ENCODE peak calls at places on chromosomes 13 and 19, in four cellular contexts. D is NCI-H1417 treated with DMSO at 0.1 percent for 48 hours; L is substantia nigra; G is CD4-positive, alpha-beta T cell. S is an unnamed sample.

GRCh38 chr19:16661480-16662034 is 618 bp downstream of the TMEM38A start:
- DNase-seq in D (no peak), L (peak), G (peak), S (peak)

GRCh38 chr19:23914402-23915286 is at the start of gene ZNF726:
- DNase-seq in D (no peak), L (peak), G (peak), S (peak)

GRCh38 chr13:52665325-52665724 is 12.7 kb downstream of the SUGT1 start:
- DNase-seq in D (no peak), L (no peak), G (no peak), S (peak)

GRCh38 chr19:13861392-13861713 is 15.6 kb upstream of the NANOS3 start:
- DNase-seq in D (no peak), L (no peak), G (no peak), S (no peak)

GRCh38 chr19:39195755-39196154 is 1.0 kb upstream of the NCCRP1 start:
- DNase-seq in D (no peak), L (no peak), G (no peak), S (no peak)

GRCh38 chr13:111119966-111120365 is 4.9 kb downstream of the ARHGEF7 start:
- DNase-seq in D (no peak), L (no peak), G (no peak), S (no peak)

GRCh38 chr19:44051654-44052402 is at the start of gene ZNF223:
- DNase-seq in D (peak), L (peak), G (peak), S (peak)

GRCh38 chr13:108083056-108083455 is 132.3 kb downstream of the LIG4 start:
- DNase-seq in D (no peak), L (no peak), G (no peak), S (no peak)

GRCh38 chr19:32539240-32539916 is 41.6 kb upstream of the PDCD5 start:
- DNase-seq in D (no peak), L (no peak), G (no peak), S (no peak)

S was measured in myocyte.